ENCODE peak calls at places on chromosomes 11 and 22, in five cellular contexts. G, K, P, N and Q are unnamed samples.

GRCh38 chr22:44578516-44579230 is 80.6 kb upstream of the RTL6 start:
- DNase-seq in G (no peak), K (no peak), P (no peak), N (no peak), Q (no peak)

GRCh38 chr11:42066113-42066512 is 606.7 kb upstream of the LRRC4C start:
- DNase-seq in G (no peak), K (no peak), P (no peak), N (no peak), Q (no peak)

GRCh38 chr11:13341028-13341427 is 63.4 kb downstream of the BMAL1 start:
- DNase-seq in G (no peak), K (no peak), P (no peak), N (no peak), Q (no peak)

GRCh38 chr11:36456136-36456535 is 53.9 kb downstream of the TRAF6 start:
- DNase-seq in G (no peak), K (no peak), P (no peak), N (no peak), Q (no peak)

GRCh38 chr11:119006696-119007095 is 8.8 kb downstream of the CENATAC start:
- DNase-seq in G (no peak), K (no peak), P (no peak), N (no peak), Q (no peak)

GRCh38 chr11:130448416-130449068 is at the start of gene ADAMTS15:
- DNase-seq in G (peak; percentile 76), K (peak; percentile 93), P (no peak), N (peak; percentile 80), Q (peak; percentile 75)

GRCh38 chr11:134340354-134340964 is 8.7 kb downstream of the GLB1L2 start:
- DNase-seq in G (no peak), K (no peak), P (no peak), N (no peak), Q (no peak)

GRCh38 chr22:43378011-43378704 is 33.7 kb upstream of the MPPED1 start:
- DNase-seq in G (peak; percentile 82), K (no peak), P (peak; percentile 17), N (no peak), Q (no peak)

GRCh38 chr11:122852071-122852831 is 14.0 kb downstream of the CRTAM start:
- DNase-seq in G (no peak), K (no peak), P (no peak), N (no peak), Q (no peak)

GRCh38 chr11:104165014-104165413 is 1.1 kb upstream of the PDGFD start:
- DNase-seq in G (no peak), K (peak; percentile 2), P (no peak), N (no peak), Q (no peak)

GRCh38 chr22:22571862-22572261 is 12.8 kb upstream of the PRAME start:
- DNase-seq in G (no peak), K (no peak), P (no peak), N (no peak), Q (no peak)

GRCh38 chr11:75562836-75563484 is 907 bp downstream of the SERPINH1 start:
- DNase-seq in G (no peak), K (peak; percentile 95), P (no peak), N (no peak), Q (peak; percentile 67)

GRCh38 chr11:12170984-12171383 is 60.6 kb downstream of the MICAL2 start:
- DNase-seq in G (no peak), K (no peak), P (no peak), N (peak; percentile 58), Q (no peak)

GRCh38 chr22:28180804-28181203 is 261.7 kb upstream of the PITPNB start:
- DNase-seq in G (no peak), K (no peak), P (no peak), N (no peak), Q (no peak)

GRCh38 chr22:31327786-31328544 is 18.2 kb downstream of the PATZ1 start:
- DNase-seq in G (no peak), K (no peak), P (no peak), N (no peak), Q (no peak)

GRCh38 chr11:84260862-84261261 is 974.7 kb upstream of the CCDC90B start:
- DNase-seq in G (no peak), K (no peak), P (no peak), N (no peak), Q (no peak)

DNA sequence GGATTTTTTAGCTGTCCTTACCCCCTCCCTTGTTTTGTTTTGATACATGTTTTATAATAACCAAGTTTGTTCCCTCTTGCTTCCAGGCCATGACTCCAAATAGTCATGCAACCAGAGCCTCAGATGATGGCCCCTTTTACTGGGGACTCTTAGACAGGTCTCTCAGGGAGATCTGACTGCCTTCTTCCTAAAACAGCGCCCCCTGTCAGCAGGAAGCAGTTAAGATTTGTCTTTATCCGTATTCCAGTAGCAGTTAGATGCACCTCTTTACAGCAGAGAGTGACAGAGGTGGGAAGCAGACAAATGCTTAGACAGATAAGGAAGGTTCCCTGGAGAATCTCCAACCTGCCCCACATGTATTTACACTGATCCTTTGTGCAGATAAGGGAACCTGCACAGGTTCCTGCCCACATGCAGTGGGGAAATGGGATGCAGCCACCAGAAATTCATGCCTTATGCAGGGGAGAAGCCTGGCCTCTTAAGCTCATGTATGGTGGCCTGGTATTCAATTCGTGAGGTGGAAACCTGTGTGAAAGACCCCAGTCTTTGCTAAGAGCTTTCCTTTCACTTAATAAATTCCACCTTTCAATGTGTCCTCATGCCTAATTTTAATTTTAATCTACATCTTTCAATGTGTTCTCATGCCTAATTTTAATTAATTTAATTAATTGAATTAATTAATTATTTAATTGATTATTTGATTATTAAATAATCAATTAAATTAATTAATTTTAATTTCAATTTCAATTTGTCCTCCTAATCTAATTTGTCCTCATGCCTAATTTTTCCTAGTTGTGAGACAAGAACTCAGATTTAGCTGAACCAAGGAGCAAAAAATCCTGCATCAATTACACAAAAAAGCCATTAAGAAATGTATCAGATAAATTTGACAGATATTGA is 11.5 kb upstream of the GLYAT start:
- DNase-seq in G (no peak), K (no peak), P (no peak), N (no peak), Q (no peak)
- TF ChIP-seq CTCF in G (no peak), K (peak; percentile 23), P (no peak), N (no peak), Q (no peak)

GRCh38 chr22:24322522-24322921 is 51.9 kb downstream of the SPECC1L start:
- DNase-seq in G (no peak), K (no peak), P (no peak), N (no peak), Q (no peak)
- TF ChIP-seq CTCF in G (no peak), K (no peak), P (no peak), N (no peak), Q (no peak)

DNA sequence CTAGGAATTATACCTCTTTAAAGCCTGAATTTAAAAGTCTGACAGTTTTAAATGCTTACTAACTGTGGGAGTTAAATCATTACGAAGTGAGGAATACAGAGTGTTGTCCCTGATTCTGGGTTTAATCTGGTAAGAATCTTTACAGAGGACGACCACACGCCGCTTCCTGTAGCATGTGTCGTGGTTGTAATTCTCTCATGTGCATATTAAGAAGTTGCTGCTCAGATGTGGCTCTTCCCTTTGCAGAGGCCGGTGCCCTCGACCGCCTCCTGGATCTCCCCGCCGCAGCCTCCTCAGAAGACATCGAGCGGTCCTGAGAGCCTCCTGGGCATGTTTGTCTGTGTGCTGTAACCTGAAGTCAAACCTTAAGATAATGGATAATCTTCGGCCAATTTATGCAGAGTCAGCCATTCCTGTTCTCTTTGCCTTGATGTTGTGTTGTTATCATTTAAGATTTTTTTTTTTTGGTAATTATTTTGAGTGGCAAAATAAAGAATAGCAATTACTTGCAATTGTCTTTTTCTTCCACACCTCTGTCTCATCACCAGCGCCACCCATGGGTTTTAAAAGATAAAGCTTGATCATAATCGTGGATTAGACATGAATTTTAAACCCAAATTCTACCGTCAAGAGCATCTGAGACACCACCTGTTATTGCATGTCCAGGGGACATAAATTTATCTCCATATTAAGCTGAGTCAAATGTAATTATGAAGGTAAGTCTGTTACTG is 6.5 kb downstream of the GAL start:
- DNase-seq in G (no peak), K (no peak), P (no peak), N (no peak), Q (no peak)
- TF ChIP-seq CTCF in G (no peak), K (peak; percentile 17), P (no peak), N (no peak), Q (no peak)

DNA sequence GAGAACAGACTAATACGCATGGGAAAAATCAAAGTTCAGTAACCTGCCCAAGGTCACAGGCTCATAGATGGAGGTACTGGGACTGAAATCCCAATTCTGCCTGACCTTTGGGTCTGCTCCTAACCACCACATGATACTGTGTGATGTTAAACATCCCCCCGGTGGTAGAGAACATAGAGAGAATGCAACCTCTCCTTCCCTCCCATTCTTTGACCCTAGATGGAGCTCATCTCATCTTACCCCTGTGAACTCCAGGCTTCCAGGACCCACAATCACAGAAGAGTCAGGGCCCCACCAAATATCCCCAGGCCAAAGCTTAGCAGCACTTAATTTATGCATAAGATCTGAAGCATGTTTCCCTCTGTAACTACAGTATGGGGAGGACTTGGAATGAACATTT is 198.5 kb downstream of the MYO18B start:
- DNase-seq in G (no peak), K (no peak), P (no peak), N (no peak), Q (no peak)
- TF ChIP-seq CTCF in G (no peak), K (no peak), P (no peak), N (no peak), Q (no peak)

GRCh38 chr11:69797156-69797555 is 22.0 kb upstream of the FGF4 start:
- DNase-seq in G (no peak), K (no peak), P (no peak), N (no peak), Q (no peak)
- TF ChIP-seq CTCF in G (no peak), K (peak; percentile 16), P (no peak), N (no peak), Q (no peak)

GRCh38 chr11:69594481-69594880 is 46.5 kb upstream of the CCND1 start:
- DNase-seq in G (no peak), K (no peak), P (no peak), N (no peak), Q (no peak)

GRCh38 chr11:69601346-69601975 is 39.5 kb upstream of the CCND1 start:
- DNase-seq in G (no peak), K (no peak), P (no peak), N (no peak), Q (no peak)

GRCh38 chr11:69599502-69599901 is 41.5 kb upstream of the CCND1 start:
- DNase-seq in G (no peak), K (peak; percentile 58), P (no peak), N (no peak), Q (no peak)

GRCh38 chr11:69595805-69596665 is 44.9 kb upstream of the CCND1 start:
- DNase-seq in G (no peak), K (no peak), P (no peak), N (no peak), Q (no peak)

DNA sequence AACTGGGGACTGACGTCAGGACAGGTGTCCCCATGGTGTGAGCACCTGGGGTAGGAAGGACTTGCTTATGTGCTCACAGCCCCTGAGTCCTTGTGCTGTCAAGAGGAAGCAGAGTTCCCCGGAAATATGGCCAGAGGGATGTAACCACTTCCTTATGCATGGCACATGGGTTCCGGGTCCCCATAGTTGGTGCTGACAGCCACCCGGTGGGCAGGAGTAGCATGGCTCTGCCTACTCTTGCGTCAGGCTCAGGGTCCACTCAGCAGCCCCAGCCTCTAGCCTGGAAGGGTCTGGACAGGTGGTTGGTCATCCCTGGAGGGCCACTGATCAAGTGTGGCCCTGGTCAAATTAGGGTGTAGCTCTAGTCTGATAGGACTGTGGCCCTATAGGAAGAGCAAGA is 42.8 kb upstream of the CCND1 start:
- DNase-seq in G (no peak), K (no peak), P (peak; percentile 64), N (no peak), Q (no peak)
- TF ChIP-seq CTCF in G (no peak), K (no peak), P (no peak), N (no peak), Q (no peak)